ENCODE peak calls at places on chromosomes 13 and 19, in four cellular contexts. D is effector CD4-positive, alpha-beta T cell; G is heart left ventricle; H is activated T-cell treated with anti-CD3 and anti-CD28 coated beads, Interleukin-2, amount 50 U/mL, for 4 hours. Q is an unnamed sample.

GRCh38 chr13:81140675-81141074 is 799.7 kb upstream of the SPRY2 start:
- DNase-seq in D (no peak), G (no peak), H (no peak), Q (no peak)

GRCh38 chr13:94415484-94415883 is 64.0 kb downstream of the DCT start:
- DNase-seq in D (no peak), G (no peak), H (no peak), Q (no peak)

GRCh38 chr13:26619321-26619720 is 61.8 kb downstream of the WASF3 start:
- DNase-seq in D (no peak), G (no peak), H (no peak), Q (no peak)

GRCh38 chr13:27379694-27380596 is 44.5 kb upstream of the GTF3A start:
- DNase-seq in D (peak), G (no peak), H (peak), Q (peak)

GRCh38 chr19:3644351-3645066 is 17.9 kb upstream of the CACTIN start:
- DNase-seq in D (no peak), G (no peak), H (no peak), Q (no peak)

GRCh38 chr19:925087-925911 is 536 bp upstream of the ARID3A start:
- DNase-seq in D (peak), G (peak), H (peak), Q (no peak)

GRCh38 chr13:48412881-48413351 is at the start of gene LPAR6:
- DNase-seq in D (no peak), G (no peak), H (no peak), Q (no peak)

GRCh38 chr13:34343413-34343812 is 525.5 kb downstream of the RFC3 start:
- DNase-seq in D (no peak), G (no peak), H (no peak), Q (no peak)

GRCh38 chr13:107906131-107906530 is 309.2 kb downstream of the LIG4 start:
- DNase-seq in D (no peak), G (no peak), H (no peak), Q (no peak)

GRCh38 chr13:91144054-91144453 is 203.4 kb upstream of the MIR17HG start:
- DNase-seq in D (no peak), G (no peak), H (no peak), Q (no peak)

GRCh38 chr13:50374517-50374916 is 359.3 kb downstream of the KCNRG start:
- DNase-seq in D (no peak), G (no peak), H (no peak), Q (no peak)

GRCh38 chr13:98658131-98658530 is 81.2 kb upstream of the STK24 start:
- DNase-seq in D (no peak), G (peak), H (no peak), Q (no peak)

GRCh38 chr13:92158335-92158734 is 759.9 kb downstream of the GPC5 start:
- DNase-seq in D (no peak), G (no peak), H (no peak), Q (no peak)